ENCODE peak calls at places on chromosomes 11 and 22, in six cellular contexts. H is lung, C is colonic mucosa, V is aorta, A is stomach, K is fibroblast of lung. Q is an unnamed sample.

GRCh38 chr11:125980421-125980820 is 34.6 kb downstream of the VSIG10L2 start:
- DNase-seq in H (no peak), K (no peak), V (no peak), C (no peak), A (no peak), Q (no peak)

GRCh38 chr11:65225284-65226102 is 36.3 kb upstream of the POLA2 start:
- DNase-seq in V (peak; percentile 79), A (peak; percentile 69), C (peak; percentile 58), K (peak; percentile 63), H (no peak), Q (peak; percentile 72)

GRCh38 chr11:78539566-78539965 is 35.1 kb downstream of the NARS2 start:
- DNase-seq in A (no peak), V (no peak), K (peak; percentile 69), C (no peak), H (no peak), Q (no peak)

GRCh38 chr11:83159901-83160865 is 3.3 kb downstream of the PCF11 start:
- DNase-seq in C (peak; percentile 45), A (peak; percentile 53), H (no peak), K (peak; percentile 46), V (no peak), Q (no peak)

GRCh38 chr11:47087801-47088200 is 88.9 kb downstream of the ARFGAP2 start:
- DNase-seq in A (no peak), K (no peak), V (no peak), C (no peak), H (no peak), Q (no peak)

GRCh38 chr22:39208013-39208680 is 36.6 kb downstream of the PDGFB start:
- DNase-seq in K (no peak), A (no peak), V (peak; percentile 36), H (no peak), C (no peak), Q (no peak)

GRCh38 chr22:44671742-44672141 is 30.3 kb upstream of the PRR5 start:
- DNase-seq in V (no peak), C (no peak), H (no peak), A (no peak), K (peak; percentile 49), Q (no peak)

GRCh38 chr11:87491381-87491780 is 453.6 kb downstream of the TMEM135 start:
- DNase-seq in A (no peak), H (no peak), C (no peak), K (no peak), V (no peak), Q (no peak)

GRCh38 chr11:134196756-134197155 is 27.0 kb downstream of the NCAPD3 start:
- DNase-seq in V (no peak), H (no peak), K (no peak), C (no peak), A (no peak), Q (no peak)

GRCh38 chr11:44468338-44468988 is 97.0 kb upstream of the CD82 start:
- DNase-seq in K (no peak), H (no peak), C (no peak), A (no peak), V (no peak), Q (no peak)

GRCh38 chr11:11972148-11972547 is 36.3 kb downstream of the DKK3 start:
- DNase-seq in V (no peak), H (peak; percentile 22), A (peak; percentile 10), C (no peak), K (no peak), Q (no peak)

GRCh38 chr11:104764718-104765045 is 133.6 kb downstream of the CASP12 start:
- DNase-seq in A (no peak), H (no peak), K (peak; percentile 15), C (no peak), V (no peak), Q (no peak)

GRCh38 chr11:18485905-18486528 is 30.4 kb downstream of the LDHAL6A start:
- DNase-seq in V (no peak), A (no peak), H (no peak), C (no peak), K (no peak), Q (no peak)

GRCh38 chr11:72411623-72412532 is 22.5 kb downstream of the CLPB start:
- DNase-seq in C (no peak), K (no peak), H (no peak), V (no peak), A (no peak), Q (no peak)

GRCh38 chr11:69166186-69167115 is 10.7 kb downstream of the SMIM38 start:
- DNase-seq in V (peak; percentile 66), A (no peak), K (peak; percentile 84), C (no peak), H (no peak), Q (no peak)
- H3K4me3 ChIP-seq in V (no peak overlapping the region), A (no peak overlapping the region), K (no peak overlapping the region), C (no peak overlapping the region), H (no peak overlapping the region), Q (no peak overlapping the region)

GRCh38 chr11:31798057-31799035 is 12.8 kb downstream of the PAX6 start:
- DNase-seq in K (no peak), V (no peak), H (no peak), A (no peak), C (no peak), Q (no peak)

GRCh38 chr11:31796523-31797226 is 14.4 kb downstream of the PAX6 start:
- DNase-seq in A (no peak), V (no peak), H (no peak), C (no peak), K (no peak), Q (no peak)

GRCh38 chr11:31795706-31796522 is 15.2 kb downstream of the PAX6 start:
- DNase-seq in H (no peak), K (no peak), V (no peak), C (no peak), A (no peak), Q (no peak)

GRCh38 chr11:31799036-31799793 is 11.9 kb downstream of the PAX6 start:
- DNase-seq in H (no peak), V (no peak), K (no peak), C (no peak), A (no peak), Q (peak; percentile 44)

GRCh38 chr11:31797227-31798056 is 13.7 kb downstream of the PAX6 start:
- DNase-seq in C (no peak), A (no peak), V (no peak), H (no peak), K (no peak), Q (no peak)
- H3K9me3 ChIP-seq in C (no peaks in the 10 kb centered on the region), A (no peaks in the 10 kb centered on the region), V (peaks cover 2% of the 10 kb centered on the region), H (peaks cover 20% of the 10 kb centered on the region), K (no peaks in the 10 kb centered on the region), Q (no peaks in the 10 kb centered on the region)

GRCh38 chr22:21690401-21690801 is 24.6 kb downstream of the PPIL2 start:
- DNase-seq in K (no peak), H (no peak), C (no peak), A (no peak), V (no peak), Q (no peak)
- H3K4me3 ChIP-seq in K (no peak overlapping the region), H (no peak overlapping the region), C (no peak overlapping the region), A (no peak overlapping the region), V (no peak overlapping the region), Q (no peak overlapping the region)

GRCh38 chr11:118105657-118106305 is 19.0 kb upstream of the SMIM35 start:
- DNase-seq in A (no peak), V (peak; percentile 46), H (no peak), C (no peak), K (no peak), Q (no peak)
- H3K9me3 ChIP-seq in A (no peaks in the 10 kb centered on the region), V (no peaks in the 10 kb centered on the region), H (no peaks in the 10 kb centered on the region), C (no peaks in the 10 kb centered on the region), K (no peaks in the 10 kb centered on the region), Q (no peaks in the 10 kb centered on the region)

GRCh38 chr11:61769946-61770683 is 17.7 kb downstream of the MYRF start:
- DNase-seq in C (no peak), A (no peak), H (no peak), K (no peak), V (no peak), Q (no peak)
- H3K4me3 ChIP-seq in C (no peak overlapping the region), A (peak overlapping the region; percentile 46), H (no peak overlapping the region), K (no peak overlapping the region), V (no peak overlapping the region), Q (no peak overlapping the region)

GRCh38 chr22:30968924-30969531 is at the start of gene TUG1:
- DNase-seq in H (peak; percentile 97), K (peak; percentile 98), C (peak; percentile 98), V (peak; percentile 99), A (peak; percentile 98), Q (peak; percentile 99)
- H3K9me3 ChIP-seq in H (peaks cover 7% of the 10 kb centered on the region), K (no peaks in the 10 kb centered on the region), C (peaks cover 4% of the 10 kb centered on the region), V (peaks cover 7% of the 10 kb centered on the region), A (peaks cover 11% of the 10 kb centered on the region), Q (no peaks in the 10 kb centered on the region)